ENCODE peak calls at places on chromosome 7, in four cellular contexts. I is gastrocnemius medialis, U is cardiac muscle cell, N is SK-N-SH. F is an unnamed sample. For H3K4me1, the result is how much of the 10 kb centered on the place peaks cover.

GRCh38 chr7:158741294-158741666 is 36.7 kb upstream of the NCAPG2 start:
- DNase-seq in I (no peak), U (no peak), N (no peak), F (no peak)

GRCh38 chr7:74138334-74138867 is 35.8 kb upstream of the EIF4H start:
- DNase-seq in I (no peak), U (no peak), N (no peak), F (no peak)

GRCh38 chr7:112665709-112666108 is 124.5 kb downstream of the TMEM168 start:
- DNase-seq in I (no peak), U (peak), N (peak), F (no peak)

GRCh38 chr7:138142583-138143201 is 66.4 kb downstream of the AKR1D1 start:
- DNase-seq in I (no peak), U (no peak), N (peak), F (no peak)

GRCh38 chr7:139297795-139298194 is 43.3 kb upstream of the FMC1 start:
- DNase-seq in I (no peak), U (no peak), N (no peak), F (no peak)

GRCh38 chr7:44982535-44982923 is 3.7 kb upstream of the MYO1G start:
- DNase-seq in I (no peak), U (no peak), N (no peak), F (no peak)

GRCh38 chr7:118573065-118573464 is 348.6 kb downstream of the ANKRD7 start:
- DNase-seq in I (peak), U (no peak), N (peak), F (no peak)

GRCh38 chr7:44484482-44485313 is 5.8 kb downstream of the NUDCD3 start:
- DNase-seq in I (no peak), U (peak), N (no peak), F (no peak)

GRCh38 chr7:82362129-82362528 is 81.4 kb downstream of the CACNA2D1 start:
- DNase-seq in I (no peak), U (no peak), N (no peak), F (no peak)

GRCh38 chr7:151705744-151706567 is 171.0 kb downstream of the PRKAG2 start:
- DNase-seq in I (peak), U (peak), N (peak), F (no peak)

GRCh38 chr7:55128693-55129394 is 110.0 kb downstream of the EGFR start:
- DNase-seq in I (no peak), U (no peak), N (no peak), F (no peak)

GRCh38 chr7:35761882-35762720 is 38.8 kb upstream of the SEPTIN7 start:
- DNase-seq in I (no peak), U (no peak), N (peak), F (no peak)

GRCh38 chr7:114819629-114820362 is 102.1 kb upstream of the MDFIC start:
- DNase-seq in I (peak), U (no peak), N (no peak), F (no peak)
- H3K4me3 ChIP-seq in I (no peak), U (no peak), N (no peak), F (no peak)

DNA sequence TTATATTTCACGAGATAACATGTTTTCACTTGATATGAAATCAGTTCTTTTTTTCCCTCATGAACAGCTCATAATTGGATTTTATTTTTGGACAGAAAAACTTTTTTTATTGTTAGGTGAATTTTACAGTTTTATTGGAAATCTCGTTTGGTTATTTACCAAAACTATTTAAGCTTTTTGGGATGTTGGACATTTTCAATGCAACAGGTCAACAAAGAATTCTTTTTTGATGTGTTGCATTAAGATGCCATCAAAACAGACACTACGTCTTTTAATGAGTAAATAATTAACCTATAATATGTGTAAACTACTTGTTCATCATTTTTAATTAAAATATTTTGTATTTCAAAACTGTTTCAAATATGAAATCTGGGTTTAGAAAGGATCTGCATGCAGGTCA is 5.3 kb downstream of the KMT2E start:
- DNase-seq in I (no peak), U (no peak), N (no peak), F (no peak)
- H3K4me1 ChIP-seq in I (half or more), U (under half), N (under half), F (half or more)

GRCh38 chr7:46881507-46882127 is 700.3 kb downstream of the TNS3 start:
- DNase-seq in I (no peak), U (no peak), N (no peak), F (no peak)

GRCh38 chr7:46886669-46887374 is 695.1 kb downstream of the TNS3 start:
- DNase-seq in I (no peak), U (no peak), N (no peak), F (no peak)

GRCh38 chr7:46880508-46881196 is 701.3 kb downstream of the TNS3 start:
- DNase-seq in I (no peak), U (no peak), N (no peak), F (no peak)

GRCh38 chr7:46879783-46880182 is 702.1 kb downstream of the TNS3 start:
- DNase-seq in I (no peak), U (no peak), N (no peak), F (no peak)

GRCh38 chr7:46885167-46885566 is 696.7 kb downstream of the TNS3 start:
- DNase-seq in I (no peak), U (no peak), N (no peak), F (no peak)
- H3K4me3 ChIP-seq in I (no peak), U (no peak), N (no peak), F (no peak)

GRCh38 chr7:29971566-29972314 is 17.9 kb downstream of the SCRN1 start:
- DNase-seq in I (no peak), U (no peak), N (no peak), F (no peak)
- H3K4me1 ChIP-seq in I (under half), U (under half), N (under half), F (under half)

F was measured in right atrium auricular region.